ENCODE peak calls at places on chromosomes 7 and 10, in nine cellular contexts. One of them, this sample, is unnamed. For H3K4me1, the result is how much of the 10 kb centered on the place peaks cover.

GRCh38 chr7:47539398-47540052 is 42.4 kb downstream of the TNS3 start:
- DNase-seq in heart right ventricle: no peak
- DNase-seq in fibroblast of lung: peak
- DNase-seq in cardiac muscle cell: peak
- DNase-seq in lower lobe of right lung: no peak
- DNase-seq in breast epithelium: no peak
- DNase-seq in mesenchymal stem cell: peak
- DNase-seq in adrenal gland: peak
- DNase-seq in CD4-positive, alpha-beta memory T cell: no peak
- DNase-seq in this sample: no peak

GRCh38 chr10:60465801-60466200 is 76.1 kb upstream of the ANK3 start:
- DNase-seq in heart right ventricle: no peak
- DNase-seq in fibroblast of lung: peak
- DNase-seq in cardiac muscle cell: peak
- DNase-seq in lower lobe of right lung: no peak
- DNase-seq in breast epithelium: no peak
- DNase-seq in mesenchymal stem cell: no peak
- DNase-seq in adrenal gland: no peak
- DNase-seq in CD4-positive, alpha-beta memory T cell: no peak
- DNase-seq in this sample: no peak

GRCh38 chr10:122485670-122486069 is 24.3 kb downstream of the HTRA1 start:
- DNase-seq in heart right ventricle: no peak
- DNase-seq in fibroblast of lung: peak
- DNase-seq in cardiac muscle cell: peak
- DNase-seq in lower lobe of right lung: no peak
- DNase-seq in breast epithelium: no peak
- DNase-seq in mesenchymal stem cell: peak
- DNase-seq in adrenal gland: no peak
- DNase-seq in CD4-positive, alpha-beta memory T cell: no peak
- DNase-seq in this sample: peak

GRCh38 chr7:7672545-7673239 is 32.1 kb downstream of the UMAD1 start:
- DNase-seq in heart right ventricle: no peak
- DNase-seq in fibroblast of lung: no peak
- DNase-seq in cardiac muscle cell: no peak
- DNase-seq in lower lobe of right lung: no peak
- DNase-seq in breast epithelium: no peak
- DNase-seq in mesenchymal stem cell: no peak
- DNase-seq in adrenal gland: no peak
- DNase-seq in CD4-positive, alpha-beta memory T cell: no peak
- DNase-seq in this sample: no peak

GRCh38 chr7:2200584-2200980 is 32.2 kb downstream of the MAD1L1 start:
- DNase-seq in heart right ventricle: no peak
- DNase-seq in fibroblast of lung: no peak
- DNase-seq in cardiac muscle cell: no peak
- DNase-seq in lower lobe of right lung: no peak
- DNase-seq in breast epithelium: no peak
- DNase-seq in mesenchymal stem cell: no peak
- DNase-seq in adrenal gland: no peak
- DNase-seq in CD4-positive, alpha-beta memory T cell: no peak
- DNase-seq in this sample: no peak

GRCh38 chr7:130207642-130208041 is at the start of gene SSMEM1:
- DNase-seq in heart right ventricle: no peak
- DNase-seq in fibroblast of lung: peak
- DNase-seq in cardiac muscle cell: peak
- DNase-seq in lower lobe of right lung: no peak
- DNase-seq in breast epithelium: no peak
- DNase-seq in mesenchymal stem cell: peak
- DNase-seq in adrenal gland: no peak
- DNase-seq in CD4-positive, alpha-beta memory T cell: no peak
- DNase-seq in this sample: no peak

GRCh38 chr7:151249034-151249731 is 689 bp upstream of the SMARCD3 start:
- DNase-seq in heart right ventricle: peak
- DNase-seq in fibroblast of lung: peak
- DNase-seq in cardiac muscle cell: peak
- DNase-seq in lower lobe of right lung: peak
- DNase-seq in breast epithelium: no peak
- DNase-seq in mesenchymal stem cell: peak
- DNase-seq in adrenal gland: peak
- DNase-seq in CD4-positive, alpha-beta memory T cell: peak
- DNase-seq in this sample: peak

GRCh38 chr10:79345241-79346011 is 1.8 kb upstream of the PPIF start:
- DNase-seq in heart right ventricle: no peak
- DNase-seq in fibroblast of lung: no peak
- DNase-seq in cardiac muscle cell: no peak
- DNase-seq in lower lobe of right lung: no peak
- DNase-seq in breast epithelium: no peak
- DNase-seq in mesenchymal stem cell: no peak
- DNase-seq in adrenal gland: no peak
- DNase-seq in CD4-positive, alpha-beta memory T cell: no peak
- DNase-seq in this sample: no peak

GRCh38 chr7:101094791-101095375 is 9.6 kb downstream of the TRIM56 start:
- DNase-seq in heart right ventricle: peak
- DNase-seq in fibroblast of lung: peak
- DNase-seq in cardiac muscle cell: peak
- DNase-seq in lower lobe of right lung: peak
- DNase-seq in breast epithelium: no peak
- DNase-seq in mesenchymal stem cell: peak
- DNase-seq in adrenal gland: peak
- DNase-seq in CD4-positive, alpha-beta memory T cell: no peak
- DNase-seq in this sample: no peak

GRCh38 chr7:22361795-22362194 is 4.8 kb upstream of the RAPGEF5 start:
- DNase-seq in heart right ventricle: no peak
- DNase-seq in fibroblast of lung: peak
- DNase-seq in cardiac muscle cell: no peak
- DNase-seq in lower lobe of right lung: no peak
- DNase-seq in breast epithelium: peak
- DNase-seq in mesenchymal stem cell: no peak
- DNase-seq in adrenal gland: peak
- DNase-seq in CD4-positive, alpha-beta memory T cell: no peak
- DNase-seq in this sample: no peak

GRCh38 chr7:103689262-103689661 is 243.3 kb upstream of the SLC26A5 start:
- DNase-seq in heart right ventricle: no peak
- DNase-seq in fibroblast of lung: peak
- DNase-seq in cardiac muscle cell: no peak
- DNase-seq in lower lobe of right lung: no peak
- DNase-seq in breast epithelium: no peak
- DNase-seq in mesenchymal stem cell: no peak
- DNase-seq in adrenal gland: no peak
- DNase-seq in CD4-positive, alpha-beta memory T cell: no peak
- DNase-seq in this sample: no peak

GRCh38 chr10:125033146-125033924 is 91.4 kb downstream of the ZRANB1 start:
- DNase-seq in heart right ventricle: no peak
- DNase-seq in fibroblast of lung: no peak
- DNase-seq in cardiac muscle cell: no peak
- DNase-seq in lower lobe of right lung: no peak
- DNase-seq in breast epithelium: no peak
- DNase-seq in mesenchymal stem cell: no peak
- DNase-seq in adrenal gland: no peak
- DNase-seq in CD4-positive, alpha-beta memory T cell: no peak
- DNase-seq in this sample: peak

GRCh38 chr7:13067036-13067435 is 379.6 kb downstream of the ARL4A start:
- DNase-seq in heart right ventricle: no peak
- DNase-seq in fibroblast of lung: no peak
- DNase-seq in cardiac muscle cell: no peak
- DNase-seq in lower lobe of right lung: no peak
- DNase-seq in breast epithelium: no peak
- DNase-seq in mesenchymal stem cell: no peak
- DNase-seq in adrenal gland: no peak
- DNase-seq in CD4-positive, alpha-beta memory T cell: no peak
- DNase-seq in this sample: no peak

GRCh38 chr7:47576909-47577255 is 5.0 kb downstream of the TNS3 start:
- DNase-seq in heart right ventricle: no peak
- DNase-seq in fibroblast of lung: no peak
- DNase-seq in cardiac muscle cell: no peak
- DNase-seq in lower lobe of right lung: peak
- DNase-seq in breast epithelium: no peak
- DNase-seq in mesenchymal stem cell: no peak
- DNase-seq in adrenal gland: no peak
- DNase-seq in CD4-positive, alpha-beta memory T cell: no peak
- DNase-seq in this sample: no peak

GRCh38 chr10:97078280-97079156 is 107.2 kb downstream of the SLIT1 start:
- DNase-seq in heart right ventricle: no peak
- DNase-seq in fibroblast of lung: no peak
- DNase-seq in cardiac muscle cell: no peak
- DNase-seq in lower lobe of right lung: no peak
- DNase-seq in breast epithelium: no peak
- DNase-seq in mesenchymal stem cell: no peak
- DNase-seq in adrenal gland: no peak
- DNase-seq in CD4-positive, alpha-beta memory T cell: no peak
- DNase-seq in this sample: no peak

GRCh38 chr7:27128776-27129728 is 1.5 kb downstream of the HOXA4 start:
- DNase-seq in heart right ventricle: no peak
- DNase-seq in fibroblast of lung: no peak
- DNase-seq in cardiac muscle cell: no peak
- DNase-seq in lower lobe of right lung: no peak
- DNase-seq in breast epithelium: no peak
- DNase-seq in mesenchymal stem cell: no peak
- DNase-seq in adrenal gland: no peak
- DNase-seq in CD4-positive, alpha-beta memory T cell: no peak
- DNase-seq in this sample: no peak
- H3K4me1 ChIP-seq in heart right ventricle: under half
- H3K4me1 ChIP-seq in fibroblast of lung: under half
- H3K4me1 ChIP-seq in cardiac muscle cell: under half
- H3K4me1 ChIP-seq in lower lobe of right lung: under half
- H3K4me1 ChIP-seq in breast epithelium: under half
- H3K4me1 ChIP-seq in mesenchymal stem cell: under half
- H3K4me1 ChIP-seq in adrenal gland: under half
- H3K4me1 ChIP-seq in CD4-positive, alpha-beta memory T cell: under half
- H3K4me1 ChIP-seq in this sample: under half

GRCh38 chr7:108236681-108237415 is 106.7 kb upstream of the LAMB4 start:
- DNase-seq in heart right ventricle: no peak
- DNase-seq in fibroblast of lung: no peak
- DNase-seq in cardiac muscle cell: no peak
- DNase-seq in lower lobe of right lung: no peak
- DNase-seq in breast epithelium: no peak
- DNase-seq in mesenchymal stem cell: no peak
- DNase-seq in adrenal gland: no peak
- DNase-seq in CD4-positive, alpha-beta memory T cell: no peak
- DNase-seq in this sample: no peak

GRCh38 chr7:108244110-108244509 is 113.9 kb upstream of the LAMB4 start:
- DNase-seq in heart right ventricle: no peak
- DNase-seq in fibroblast of lung: no peak
- DNase-seq in cardiac muscle cell: no peak
- DNase-seq in lower lobe of right lung: no peak
- DNase-seq in breast epithelium: no peak
- DNase-seq in mesenchymal stem cell: no peak
- DNase-seq in adrenal gland: no peak
- DNase-seq in CD4-positive, alpha-beta memory T cell: no peak
- DNase-seq in this sample: no peak

GRCh38 chr7:108235451-108236061 is 105.4 kb upstream of the LAMB4 start:
- DNase-seq in heart right ventricle: no peak
- DNase-seq in fibroblast of lung: peak
- DNase-seq in cardiac muscle cell: peak
- DNase-seq in lower lobe of right lung: no peak
- DNase-seq in breast epithelium: no peak
- DNase-seq in mesenchymal stem cell: peak
- DNase-seq in adrenal gland: peak
- DNase-seq in CD4-positive, alpha-beta memory T cell: no peak
- DNase-seq in this sample: no peak

GRCh38 chr7:108234981-108235450 is 104.9 kb upstream of the LAMB4 start:
- DNase-seq in heart right ventricle: no peak
- DNase-seq in fibroblast of lung: no peak
- DNase-seq in cardiac muscle cell: peak
- DNase-seq in lower lobe of right lung: no peak
- DNase-seq in breast epithelium: no peak
- DNase-seq in mesenchymal stem cell: no peak
- DNase-seq in adrenal gland: no peak
- DNase-seq in CD4-positive, alpha-beta memory T cell: no peak
- DNase-seq in this sample: no peak

GRCh38 chr7:108239501-108240225 is 109.5 kb upstream of the LAMB4 start:
- DNase-seq in heart right ventricle: no peak
- DNase-seq in fibroblast of lung: no peak
- DNase-seq in cardiac muscle cell: no peak
- DNase-seq in lower lobe of right lung: no peak
- DNase-seq in breast epithelium: no peak
- DNase-seq in mesenchymal stem cell: no peak
- DNase-seq in adrenal gland: no peak
- DNase-seq in CD4-positive, alpha-beta memory T cell: no peak
- DNase-seq in this sample: no peak
- H3K4me1 ChIP-seq in heart right ventricle: under half
- H3K4me1 ChIP-seq in fibroblast of lung: under half
- H3K4me1 ChIP-seq in cardiac muscle cell: under half
- H3K4me1 ChIP-seq in lower lobe of right lung: under half
- H3K4me1 ChIP-seq in breast epithelium: under half
- H3K4me1 ChIP-seq in mesenchymal stem cell: under half
- H3K4me1 ChIP-seq in adrenal gland: under half
- H3K4me1 ChIP-seq in CD4-positive, alpha-beta memory T cell: under half
- H3K4me1 ChIP-seq in this sample: under half

DNA sequence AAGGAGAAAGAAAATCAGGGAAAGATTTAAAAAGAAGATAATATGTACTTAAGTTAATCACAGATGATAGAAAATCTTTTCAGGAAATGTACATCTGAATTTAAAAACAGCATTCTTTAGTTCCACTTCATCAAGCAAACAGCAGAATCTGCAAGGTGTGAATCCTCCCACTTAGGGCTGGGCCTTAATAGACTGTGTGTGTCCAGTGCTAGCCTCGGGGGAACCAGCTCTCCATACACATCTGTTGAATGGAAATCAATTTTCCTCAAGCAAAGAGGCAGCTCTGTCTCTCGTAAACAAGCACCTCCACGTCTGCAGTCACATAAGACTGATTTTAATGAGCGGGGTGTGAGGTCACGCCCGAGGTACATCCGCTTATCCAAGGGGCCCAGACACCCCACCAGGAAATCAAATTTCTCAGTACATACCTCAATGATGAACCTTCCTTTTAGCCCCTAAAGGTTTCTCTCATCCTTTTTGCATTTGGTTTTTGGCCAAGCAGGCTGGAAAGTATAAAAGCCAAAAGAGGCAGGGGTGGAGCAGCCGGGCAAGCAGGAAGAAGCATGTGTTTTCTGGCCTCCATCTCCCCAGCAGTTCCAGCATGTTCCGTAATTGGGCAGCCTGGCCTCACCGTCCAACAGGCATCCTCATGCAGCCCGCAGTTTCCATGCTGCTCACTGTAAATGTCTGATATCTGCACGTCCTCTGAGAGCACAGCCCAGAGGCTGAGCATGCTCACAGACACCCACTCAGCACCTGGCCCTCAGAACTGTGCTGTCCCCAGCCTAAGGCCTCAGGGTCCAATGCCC is 131.3 kb downstream of the GLI3 start:
- DNase-seq in heart right ventricle: no peak
- DNase-seq in fibroblast of lung: no peak
- DNase-seq in cardiac muscle cell: no peak
- DNase-seq in lower lobe of right lung: no peak
- DNase-seq in breast epithelium: no peak
- DNase-seq in mesenchymal stem cell: no peak
- DNase-seq in adrenal gland: no peak
- DNase-seq in CD4-positive, alpha-beta memory T cell: no peak
- DNase-seq in this sample: no peak
- H3K4me1 ChIP-seq in heart right ventricle: under half
- H3K4me1 ChIP-seq in fibroblast of lung: under half
- H3K4me1 ChIP-seq in cardiac muscle cell: under half
- H3K4me1 ChIP-seq in lower lobe of right lung: half or more
- H3K4me1 ChIP-seq in breast epithelium: under half
- H3K4me1 ChIP-seq in mesenchymal stem cell: under half
- H3K4me1 ChIP-seq in adrenal gland: under half
- H3K4me1 ChIP-seq in CD4-positive, alpha-beta memory T cell: under half
- H3K4me1 ChIP-seq in this sample: under half

DNA sequence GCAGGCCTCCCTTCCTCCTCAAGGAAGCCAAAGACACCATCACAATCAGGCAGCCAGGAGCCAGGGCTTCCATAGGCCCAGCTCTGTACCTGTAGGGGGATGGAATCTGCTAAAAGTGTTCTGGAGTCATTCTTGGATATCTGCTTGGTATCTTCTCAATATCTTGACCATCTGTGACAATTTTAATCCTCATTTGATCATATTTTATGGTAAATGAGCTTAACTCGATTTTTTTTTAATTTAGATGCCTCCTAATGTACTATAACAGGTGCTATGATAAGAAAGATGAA is 3.2 kb downstream of the ST7 start:
- DNase-seq in heart right ventricle: no peak
- DNase-seq in fibroblast of lung: no peak
- DNase-seq in cardiac muscle cell: no peak
- DNase-seq in lower lobe of right lung: no peak
- DNase-seq in breast epithelium: no peak
- DNase-seq in mesenchymal stem cell: no peak
- DNase-seq in adrenal gland: no peak
- DNase-seq in CD4-positive, alpha-beta memory T cell: no peak
- DNase-seq in this sample: no peak
- H3K4me1 ChIP-seq in heart right ventricle: under half
- H3K4me1 ChIP-seq in fibroblast of lung: under half
- H3K4me1 ChIP-seq in cardiac muscle cell: under half
- H3K4me1 ChIP-seq in lower lobe of right lung: under half
- H3K4me1 ChIP-seq in breast epithelium: under half
- H3K4me1 ChIP-seq in mesenchymal stem cell: under half
- H3K4me1 ChIP-seq in adrenal gland: under half
- H3K4me1 ChIP-seq in CD4-positive, alpha-beta memory T cell: under half
- H3K4me1 ChIP-seq in this sample: under half

This sample was measured in uterus.